ENCODE peak calls at places on chromosome 20, in nine cellular contexts. One of them, this sample, is unnamed.

GRCh38 chr20:47950557-47951283 is 165.4 kb upstream of the SULF2 start:
- DNase-seq in tibial artery: no peak
- DNase-seq in posterior vena cava: no peak
- DNase-seq in effector memory CD8-positive, alpha-beta T cell: no peak
- DNase-seq in DMS 273 treated with DMSO at 0.1 percent for 48 hours: no peak
- DNase-seq in HCT116: no peak
- DNase-seq in ELR: no peak
- DNase-seq in SHP77 treated with DMSO at 0.1 percent for 48 hours: no peak
- DNase-seq in fibroblast of lung: peak
- DNase-seq in this sample: no peak

GRCh38 chr20:24584538-24585356 is 115.3 kb downstream of the SYNDIG1 start:
- DNase-seq in tibial artery: no peak
- DNase-seq in posterior vena cava: peak
- DNase-seq in effector memory CD8-positive, alpha-beta T cell: no peak
- DNase-seq in DMS 273 treated with DMSO at 0.1 percent for 48 hours: no peak
- DNase-seq in HCT116: no peak
- DNase-seq in ELR: peak
- DNase-seq in SHP77 treated with DMSO at 0.1 percent for 48 hours: no peak
- DNase-seq in fibroblast of lung: peak
- DNase-seq in this sample: no peak

GRCh38 chr20:59718071-59718470 is 113.7 kb downstream of the PHACTR3 start:
- DNase-seq in tibial artery: no peak
- DNase-seq in posterior vena cava: no peak
- DNase-seq in effector memory CD8-positive, alpha-beta T cell: no peak
- DNase-seq in DMS 273 treated with DMSO at 0.1 percent for 48 hours: no peak
- DNase-seq in HCT116: no peak
- DNase-seq in ELR: no peak
- DNase-seq in SHP77 treated with DMSO at 0.1 percent for 48 hours: no peak
- DNase-seq in fibroblast of lung: no peak
- DNase-seq in this sample: no peak

GRCh38 chr20:62772994-62773858 is 23.0 kb upstream of the MRGBP start:
- DNase-seq in tibial artery: no peak
- DNase-seq in posterior vena cava: no peak
- DNase-seq in effector memory CD8-positive, alpha-beta T cell: no peak
- DNase-seq in DMS 273 treated with DMSO at 0.1 percent for 48 hours: no peak
- DNase-seq in HCT116: no peak
- DNase-seq in ELR: no peak
- DNase-seq in SHP77 treated with DMSO at 0.1 percent for 48 hours: no peak
- DNase-seq in fibroblast of lung: peak
- DNase-seq in this sample: peak

GRCh38 chr20:18613553-18613952 is 25.7 kb downstream of the DTD1 start:
- DNase-seq in tibial artery: no peak
- DNase-seq in posterior vena cava: no peak
- DNase-seq in effector memory CD8-positive, alpha-beta T cell: no peak
- DNase-seq in DMS 273 treated with DMSO at 0.1 percent for 48 hours: no peak
- DNase-seq in HCT116: no peak
- DNase-seq in ELR: peak
- DNase-seq in SHP77 treated with DMSO at 0.1 percent for 48 hours: no peak
- DNase-seq in fibroblast of lung: no peak
- DNase-seq in this sample: peak

GRCh38 chr20:32067234-32067821 is 15.3 kb downstream of the HCK start:
- DNase-seq in tibial artery: no peak
- DNase-seq in posterior vena cava: no peak
- DNase-seq in effector memory CD8-positive, alpha-beta T cell: no peak
- DNase-seq in DMS 273 treated with DMSO at 0.1 percent for 48 hours: no peak
- DNase-seq in HCT116: no peak
- DNase-seq in ELR: peak
- DNase-seq in SHP77 treated with DMSO at 0.1 percent for 48 hours: no peak
- DNase-seq in fibroblast of lung: peak
- DNase-seq in this sample: peak

GRCh38 chr20:13276945-13277582 is 56.0 kb downstream of the ISM1 start:
- DNase-seq in tibial artery: no peak
- DNase-seq in posterior vena cava: no peak
- DNase-seq in effector memory CD8-positive, alpha-beta T cell: no peak
- DNase-seq in DMS 273 treated with DMSO at 0.1 percent for 48 hours: no peak
- DNase-seq in HCT116: no peak
- DNase-seq in ELR: no peak
- DNase-seq in SHP77 treated with DMSO at 0.1 percent for 48 hours: no peak
- DNase-seq in fibroblast of lung: no peak
- DNase-seq in this sample: no peak

GRCh38 chr20:56810141-56810540 is 181.0 kb downstream of the TFAP2C start:
- DNase-seq in tibial artery: no peak
- DNase-seq in posterior vena cava: no peak
- DNase-seq in effector memory CD8-positive, alpha-beta T cell: no peak
- DNase-seq in DMS 273 treated with DMSO at 0.1 percent for 48 hours: no peak
- DNase-seq in HCT116: no peak
- DNase-seq in ELR: no peak
- DNase-seq in SHP77 treated with DMSO at 0.1 percent for 48 hours: no peak
- DNase-seq in fibroblast of lung: no peak
- DNase-seq in this sample: no peak

GRCh38 chr20:35295058-35295457 is 2.8 kb upstream of the FAM83C start:
- DNase-seq in tibial artery: no peak
- DNase-seq in posterior vena cava: no peak
- DNase-seq in effector memory CD8-positive, alpha-beta T cell: no peak
- DNase-seq in DMS 273 treated with DMSO at 0.1 percent for 48 hours: no peak
- DNase-seq in HCT116: no peak
- DNase-seq in ELR: no peak
- DNase-seq in SHP77 treated with DMSO at 0.1 percent for 48 hours: no peak
- DNase-seq in fibroblast of lung: no peak
- DNase-seq in this sample: no peak